ENCODE peak calls at places on chromosomes 4 and X, in five cellular contexts. K, O, P, F and T are unnamed samples. For H3K9me3, the result is how much of the 10 kb centered on the place peaks cover.

GRCh38 chrX:96576358-96576757 is 108.3 kb upstream of the DIAPH2 start:
- DNase-seq in K (no peak), O (no peak), P (no peak), F (no peak), T (no peak)

GRCh38 chrX:63930140-63930539 is 145.1 kb upstream of the ARHGEF9 start:
- DNase-seq in K (no peak), O (no peak), P (peak), F (no peak), T (no peak)

GRCh38 chr4:120897981-120898719 is 24.4 kb downstream of the PRDM5 start:
- DNase-seq in K (no peak), O (no peak), P (no peak), F (no peak), T (no peak)

GRCh38 chr4:185270885-185271284 is 61.5 kb downstream of the SNX25 start:
- DNase-seq in K (no peak), O (no peak), P (no peak), F (no peak), T (no peak)

GRCh38 chr4:21415728-21416127 is 532.8 kb downstream of the KCNIP4 start:
- DNase-seq in K (no peak), O (no peak), P (no peak), F (no peak), T (no peak)

GRCh38 chrX:96182366-96182765 is 502.3 kb upstream of the DIAPH2 start:
- DNase-seq in K (no peak), O (no peak), P (peak), F (no peak), T (no peak)

GRCh38 chrX:48769230-48769629 is 7.7 kb downstream of the GLOD5 start:
- DNase-seq in K (no peak), O (no peak), P (no peak), F (no peak), T (no peak)

GRCh38 chr4:1215347-1216075 is 33.4 kb downstream of the CTBP1 start:
- DNase-seq in K (peak), O (no peak), P (no peak), F (no peak), T (no peak)

GRCh38 chrX:115649461-115650063 is 88.6 kb downstream of the PLS3 start:
- DNase-seq in K (no peak), O (no peak), P (no peak), F (no peak), T (no peak)

GRCh38 chrX:71143508-71143907 is 1.1 kb upstream of the NLGN3 start:
- DNase-seq in K (no peak), O (no peak), P (no peak), F (no peak), T (no peak)

GRCh38 chr4:16065066-16065465 is 18.8 kb downstream of the PROM1 start:
- DNase-seq in K (no peak), O (no peak), P (no peak), F (no peak), T (no peak)

GRCh38 chr4:140004580-140005314 is 149.2 kb downstream of the MAML3 start:
- DNase-seq in K (no peak), O (no peak), P (peak), F (no peak), T (no peak)

GRCh38 chr4:4395849-4396627 is 9.1 kb downstream of the NSG1 start:
- DNase-seq in K (no peak), O (no peak), P (peak), F (no peak), T (no peak)

GRCh38 chr4:72325215-72325614 is 243.8 kb downstream of the ADAMTS3 start:
- DNase-seq in K (no peak), O (no peak), P (no peak), F (no peak), T (no peak)

GRCh38 chr4:25069014-25069413 is 38.3 kb upstream of the LGI2 start:
- DNase-seq in K (no peak), O (no peak), P (no peak), F (no peak), T (no peak)

GRCh38 chr4:6227412-6228157 is 27.2 kb upstream of the JAKMIP1 start:
- DNase-seq in K (no peak), O (no peak), P (no peak), F (no peak), T (no peak)

GRCh38 chr4:4670869-4671268 is 129.0 kb upstream of the STX18 start:
- DNase-seq in K (no peak), O (no peak), P (no peak), F (no peak), T (no peak)

GRCh38 chr4:157265281-157265680 is 44.8 kb downstream of the GRIA2 start:
- DNase-seq in K (no peak), O (no peak), P (peak), F (no peak), T (no peak)

GRCh38 chr4:8910822-8911310 is 39.2 kb upstream of the HMX1 start:
- DNase-seq in K (no peak), O (no peak), P (peak), F (no peak), T (peak)

GRCh38 chr4:61243962-61244361 is 43.8 kb downstream of the ADGRL3 start:
- DNase-seq in K (no peak), O (no peak), P (no peak), F (no peak), T (no peak)

GRCh38 chr4:1299301-1299860 is 9.7 kb downstream of the MAEA start:
- DNase-seq in K (no peak), O (no peak), P (no peak), F (no peak), T (no peak)

GRCh38 chr4:56506110-56506705 is 617 bp downstream of the ARL9 start:
- DNase-seq in K (no peak), O (no peak), P (no peak), F (no peak), T (no peak)

GRCh38 chr4:37453361-37454262 is 209.1 kb downstream of the NWD2 start:
- DNase-seq in K (no peak), O (peak), P (peak), F (peak), T (no peak)

GRCh38 chr4:53709693-53710092 is 118.4 kb upstream of the LNX1 start:
- DNase-seq in K (no peak), O (no peak), P (no peak), F (no peak), T (no peak)

GRCh38 chrX:3175659-3176438 is 134.6 kb downstream of the ARSF start:
- DNase-seq in K (no peak), O (no peak), P (no peak), F (no peak), T (no peak)

GRCh38 chr4:104938624-104939023 is 208.1 kb upstream of the TET2 start:
- DNase-seq in K (peak), O (no peak), P (no peak), F (no peak), T (no peak)

GRCh38 chrX:87664381-87664780 is 146.8 kb downstream of the KLHL4 start:
- DNase-seq in K (no peak), O (no peak), P (no peak), F (no peak), T (no peak)

GRCh38 chr4:24655326-24655725 is 71.0 kb upstream of the DHX15 start:
- DNase-seq in K (no peak), O (no peak), P (no peak), F (no peak), T (no peak)

GRCh38 chr4:31295081-31295480 is 574.9 kb downstream of the PCDH7 start:
- DNase-seq in K (no peak), O (no peak), P (no peak), F (no peak), T (no peak)

GRCh38 chr4:114384629-114385028 is 214.0 kb upstream of the UGT8 start:
- DNase-seq in K (no peak), O (no peak), P (no peak), F (no peak), T (no peak)

GRCh38 chr4:75848891-75849290 is 53.4 kb downstream of the PPEF2 start:
- DNase-seq in K (no peak), O (no peak), P (no peak), F (no peak), T (no peak)

GRCh38 chr4:17475481-17475880 is 36.4 kb downstream of the QDPR start:
- DNase-seq in K (no peak), O (no peak), P (no peak), F (no peak), T (no peak)

GRCh38 chr4:82833696-82834313 is 35.2 kb upstream of the SCD5 start:
- DNase-seq in K (no peak), O (no peak), P (no peak), F (no peak), T (no peak)

GRCh38 chr4:107391630-107392028 is 328.4 kb downstream of the PAPSS1 start:
- DNase-seq in K (no peak), O (no peak), P (no peak), F (no peak), T (no peak)

GRCh38 chr4:107388736-107389135 is 331.3 kb downstream of the PAPSS1 start:
- DNase-seq in K (no peak), O (no peak), P (no peak), F (no peak), T (no peak)

GRCh38 chr4:107392380-107392779 is 327.7 kb downstream of the PAPSS1 start:
- DNase-seq in K (no peak), O (no peak), P (no peak), F (no peak), T (no peak)

GRCh38 chr4:107391009-107391629 is 328.9 kb downstream of the PAPSS1 start:
- DNase-seq in K (no peak), O (no peak), P (no peak), F (no peak), T (no peak)

DNA sequence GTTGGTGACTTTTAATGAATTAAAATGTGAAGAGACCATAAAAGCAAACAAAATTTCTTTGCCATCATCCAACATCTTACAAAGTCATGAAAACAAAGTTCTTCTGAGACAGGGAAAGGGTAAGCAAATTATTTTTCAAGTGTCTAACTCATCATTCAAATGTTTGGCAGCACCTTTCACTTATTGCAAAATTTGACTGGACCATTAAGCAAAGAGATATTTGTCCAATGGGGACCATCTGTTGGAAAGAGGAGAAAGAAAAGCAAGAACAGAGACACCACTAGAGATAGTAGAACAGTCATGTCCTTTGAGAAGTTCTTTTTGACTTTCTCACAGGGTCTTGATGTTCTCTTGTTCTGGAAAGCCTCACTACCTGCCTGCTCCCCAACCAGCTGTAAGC is 330.1 kb downstream of the PAPSS1 start:
- DNase-seq in K (no peak), O (no peak), P (no peak), F (no peak), T (no peak)
- H3K9me3 ChIP-seq in K (under half), O (under half), P (under half), F (under half), T (under half)

DNA sequence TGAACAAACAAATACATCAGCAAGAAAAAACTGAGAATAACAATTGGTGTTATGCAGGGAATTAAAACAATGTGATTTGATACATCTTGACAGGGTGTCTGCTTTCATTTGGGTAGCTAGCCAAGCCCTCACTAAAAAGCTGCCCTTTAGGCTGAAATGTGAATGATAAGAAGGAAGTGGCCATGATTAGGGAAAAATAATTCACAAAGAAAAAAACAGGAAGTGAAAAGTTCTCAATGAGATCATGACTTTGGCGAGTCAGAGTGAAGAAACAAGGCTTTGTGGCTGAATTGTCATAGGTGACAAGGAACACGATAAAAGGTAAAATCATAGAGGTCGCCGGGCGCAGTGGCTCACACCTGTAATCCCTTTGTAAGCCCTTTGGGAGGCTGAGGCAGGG is 675.7 kb upstream of the SLIT2 start:
- DNase-seq in K (no peak), O (no peak), P (no peak), F (no peak), T (no peak)
- H3K9me3 ChIP-seq in K (under half), O (under half), P (under half), F (under half), T (under half)

GRCh38 chr4:141587897-141588296 is 48.5 kb upstream of the IL15 start:
- DNase-seq in K (no peak), O (no peak), P (no peak), F (no peak), T (no peak)
- H3K9me3 ChIP-seq in K (under half), O (under half), P (under half), F (under half), T (under half)

GRCh38 chr4:110278127-110278526 is 79.7 kb upstream of the ELOVL6 start:
- DNase-seq in K (no peak), O (no peak), P (no peak), F (no peak), T (no peak)
- H3K9me3 ChIP-seq in K (under half), O (under half), P (under half), F (under half), T (under half)

DNA sequence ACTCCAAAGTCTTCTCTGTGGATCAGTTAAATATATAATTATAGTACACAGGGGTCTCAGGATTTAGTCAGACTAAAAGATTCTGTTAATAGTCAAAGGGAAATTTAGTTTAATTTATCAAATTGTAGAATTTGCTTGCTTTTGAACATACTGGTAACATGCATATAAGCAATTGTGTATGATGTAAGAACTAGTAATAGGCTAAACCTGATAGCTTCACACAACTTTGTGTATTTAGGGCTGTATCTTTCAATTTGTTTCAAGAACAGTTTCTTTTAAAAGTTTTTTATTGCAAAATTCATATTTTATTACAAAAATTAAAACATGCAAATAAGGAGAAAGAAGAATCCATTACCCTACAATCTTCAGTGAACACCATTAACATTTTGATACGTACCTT is 99.5 kb downstream of the CPE start:
- DNase-seq in K (no peak), O (no peak), P (no peak), F (no peak), T (no peak)
- H3K9me3 ChIP-seq in K (under half), O (under half), P (under half), F (under half), T (under half)

DNA sequence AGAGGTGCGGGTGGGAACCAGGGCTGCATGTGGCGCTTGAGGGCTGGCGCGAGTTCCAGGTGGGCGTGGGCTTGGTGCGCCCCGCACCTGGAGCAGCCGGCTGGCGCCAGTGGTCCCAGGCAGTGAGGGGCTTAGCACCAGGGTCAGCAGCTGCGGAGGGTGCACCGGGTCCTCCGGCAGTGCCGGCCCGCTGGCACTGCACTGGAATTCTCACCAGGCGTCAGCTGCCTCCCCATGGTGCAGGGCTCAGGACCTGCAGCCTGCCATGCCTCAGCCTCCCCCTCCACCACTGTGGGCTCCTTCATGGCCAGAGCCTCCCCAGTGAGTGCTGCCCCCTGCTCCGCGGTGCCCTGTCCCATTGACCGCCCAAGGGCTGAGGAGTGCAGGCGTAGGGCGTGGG is 174.0 kb downstream of the ADAM29 start:
- DNase-seq in K (no peak), O (no peak), P (no peak), F (no peak), T (no peak)
- H3K9me3 ChIP-seq in K (under half), O (under half), P (under half), F (under half), T (under half)

DNA sequence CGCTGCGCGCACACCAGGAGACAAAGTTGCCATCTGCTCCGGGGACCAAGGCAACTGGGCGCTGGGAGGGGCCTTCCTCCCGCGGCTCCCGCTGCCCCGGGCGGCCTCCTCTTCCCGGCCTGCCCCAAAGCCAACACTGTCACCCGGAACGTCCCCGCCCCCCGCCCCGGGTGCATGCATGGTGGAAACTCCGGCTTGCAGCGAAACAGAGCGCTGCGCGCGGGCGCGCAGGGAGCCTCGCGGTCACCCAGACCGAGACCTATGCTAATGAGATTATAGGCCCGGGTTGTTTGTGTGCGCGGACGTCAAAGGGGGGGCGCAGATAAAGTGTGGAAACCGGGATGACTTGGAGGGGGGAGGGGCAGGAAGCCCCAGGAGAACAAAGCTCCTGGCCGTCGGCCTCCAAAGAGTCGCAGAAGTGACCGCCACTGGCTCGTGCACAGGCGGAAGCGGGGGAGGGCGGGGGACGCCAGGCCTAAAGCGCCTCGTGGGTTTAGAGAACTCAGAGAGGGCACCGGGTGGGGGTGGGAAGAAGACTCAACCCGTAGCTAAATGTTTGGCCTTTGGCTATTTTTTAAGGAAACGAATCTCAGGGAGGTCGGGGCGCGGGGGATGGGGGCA is 88.8 kb downstream of the BCOR start:
- DNase-seq in K (no peak), O (no peak), P (peak), F (no peak), T (no peak)
- H3K9me3 ChIP-seq in K (under half), O (under half), P (under half), F (under half), T (under half)